ENCODE peak calls at places on chromosomes 3 and 15, in six cellular contexts. F, E, U, H, X and G are unnamed samples. For H3K4me1, the result is how much of the 10 kb centered on the place peaks cover.

GRCh38 chr3:36309092-36309491 is 71.2 kb upstream of the STAC start:
- DNase-seq in F (no peak), E (no peak), U (no peak), H (no peak), X (no peak), G (no peak)

GRCh38 chr15:81008312-81008711 is 7.6 kb downstream of the TLNRD1 start:
- DNase-seq in F (no peak), E (no peak), U (peak), H (peak), X (no peak), G (no peak)

GRCh38 chr15:92159906-92160841 is 233.5 kb upstream of the ST8SIA2 start:
- DNase-seq in F (no peak), E (no peak), U (no peak), H (no peak), X (no peak), G (no peak)

GRCh38 chr15:40959331-40960141 is 6.3 kb downstream of the CHAC1 start:
- DNase-seq in F (no peak), E (no peak), U (no peak), H (no peak), X (no peak), G (no peak)

GRCh38 chr15:31577103-31577502 is 250.5 kb downstream of the KLF13 start:
- DNase-seq in F (no peak), E (no peak), U (no peak), H (no peak), X (no peak), G (no peak)

GRCh38 chr15:31401282-31401681 is 74.6 kb downstream of the KLF13 start:
- DNase-seq in F (no peak), E (peak), U (no peak), H (no peak), X (no peak), G (no peak)

GRCh38 chr3:144055604-144056003 is 84.0 kb downstream of the DIPK2A start:
- DNase-seq in F (no peak), E (no peak), U (peak), H (no peak), X (no peak), G (no peak)

GRCh38 chr3:175518459-175518858 is 659.3 kb downstream of the NAALADL2 start:
- DNase-seq in F (no peak), E (no peak), U (no peak), H (no peak), X (no peak), G (no peak)

GRCh38 chr3:10964537-10965167 is 27.9 kb upstream of the SLC6A1 start:
- DNase-seq in F (no peak), E (no peak), U (peak), H (peak), X (no peak), G (no peak)

GRCh38 chr15:88655780-88656488 is 17.1 kb downstream of the ISG20 start:
- DNase-seq in F (no peak), E (no peak), U (no peak), H (no peak), X (no peak), G (no peak)

GRCh38 chr15:88652456-88653199 is 13.8 kb downstream of the ISG20 start:
- DNase-seq in F (no peak), E (no peak), U (no peak), H (no peak), X (no peak), G (no peak)

GRCh38 chr15:88655103-88655553 is 16.3 kb downstream of the ISG20 start:
- DNase-seq in F (no peak), E (no peak), U (no peak), H (no peak), X (no peak), G (no peak)

GRCh38 chr15:88653200-88654064 is 14.6 kb downstream of the ISG20 start:
- DNase-seq in F (no peak), E (no peak), U (no peak), H (no peak), X (no peak), G (no peak)

GRCh38 chr15:88654430-88655102 is 15.8 kb downstream of the ISG20 start:
- DNase-seq in F (no peak), E (no peak), U (no peak), H (no peak), X (no peak), G (no peak)
- H3K4me1 ChIP-seq in F (under half), E (under half), U (under half), H (under half), X (under half), G (under half)

GRCh38 chr15:90126022-90126421 is 23.8 kb upstream of the IDH2 start:
- DNase-seq in F (no peak), E (no peak), U (no peak), H (no peak), X (no peak), G (peak)

GRCh38 chr15:90130291-90130690 is 28.0 kb upstream of the IDH2 start:
- DNase-seq in F (no peak), E (no peak), U (no peak), H (no peak), X (no peak), G (no peak)

GRCh38 chr15:90131848-90132247 is 29.6 kb upstream of the IDH2 start:
- DNase-seq in F (no peak), E (no peak), U (no peak), H (no peak), X (no peak), G (no peak)

GRCh38 chr15:90124487-90124886 is 22.2 kb upstream of the IDH2 start:
- DNase-seq in F (no peak), E (no peak), U (no peak), H (peak), X (no peak), G (no peak)

DNA sequence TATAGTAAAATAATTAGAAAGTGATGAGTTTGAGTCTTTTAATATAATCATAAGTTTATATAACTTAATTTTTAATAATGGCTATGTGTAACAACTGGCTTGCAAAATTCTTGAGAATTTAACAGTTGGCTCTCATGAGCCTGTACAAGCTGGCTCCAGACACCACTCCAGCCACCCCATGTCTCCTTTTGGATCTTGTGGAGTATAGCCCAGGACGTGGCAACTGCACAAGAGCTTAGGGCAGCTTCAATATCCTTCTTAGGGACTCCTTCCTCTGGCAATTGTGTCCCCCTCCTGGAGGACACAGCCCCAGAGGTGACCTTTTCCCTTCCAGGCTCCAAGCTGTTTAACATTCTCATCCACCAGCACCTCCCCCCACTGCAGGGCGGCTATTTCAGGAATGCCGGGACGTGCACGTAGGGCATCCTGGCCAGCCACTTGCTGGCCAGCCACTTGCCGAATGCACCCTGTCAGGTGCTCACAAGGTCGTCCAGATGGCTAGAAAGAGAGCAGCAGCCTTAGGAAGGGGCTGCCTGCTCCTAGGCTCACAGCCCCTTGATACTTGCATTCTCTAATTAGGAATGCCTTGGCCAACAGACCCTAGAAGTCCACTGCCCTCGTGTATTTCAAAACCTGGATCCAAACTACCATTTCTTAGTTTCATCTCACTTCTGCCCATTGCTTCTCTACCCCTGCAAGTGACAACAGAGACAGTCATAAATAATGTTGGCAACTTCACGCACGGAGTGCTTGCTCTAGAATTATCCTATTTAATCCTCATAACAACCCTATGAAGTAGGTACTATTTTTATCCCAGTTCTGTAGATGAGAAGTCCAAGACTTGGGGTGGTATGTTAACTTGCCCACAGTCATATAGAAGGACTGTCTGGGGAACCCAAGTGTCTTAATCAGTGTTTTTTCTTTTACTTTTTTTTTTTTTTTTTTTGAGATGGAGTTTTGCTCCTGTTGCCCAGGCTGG is 24.5 kb upstream of the IDH2 start:
- DNase-seq in F (no peak), E (peak), U (no peak), H (no peak), X (peak), G (peak)
- H3K4me3 ChIP-seq in F (no peak), E (no peak), U (no peak), H (no peak), X (no peak), G (no peak)

GRCh38 chr3:42589382-42590109 is 1.1 kb upstream of the SS18L2 start:
- DNase-seq in F (no peak), E (no peak), U (no peak), H (no peak), X (no peak), G (peak)
- H3K27ac ChIP-seq in F (peak), E (peak), U (peak), H (peak), X (no peak), G (peak)

DNA sequence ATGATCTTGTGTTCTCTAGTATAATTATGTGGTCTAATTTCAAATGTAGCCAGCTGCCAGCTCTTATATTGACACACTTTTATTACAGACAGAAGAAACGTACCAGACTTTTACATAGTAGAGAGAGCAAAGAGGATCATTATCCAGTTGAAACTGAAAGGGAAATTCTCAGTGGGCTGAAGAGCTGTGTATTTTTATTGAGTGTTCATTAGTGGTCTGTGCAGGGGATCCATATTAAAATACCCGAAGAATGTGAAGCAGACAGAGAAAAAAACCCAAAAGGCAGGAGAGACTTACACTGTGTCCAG is 41.3 kb downstream of the MYRIP start:
- DNase-seq in F (no peak), E (no peak), U (no peak), H (peak), X (no peak), G (no peak)
- H3K4me1 ChIP-seq in F (under half), E (under half), U (under half), H (under half), X (under half), G (under half)

DNA sequence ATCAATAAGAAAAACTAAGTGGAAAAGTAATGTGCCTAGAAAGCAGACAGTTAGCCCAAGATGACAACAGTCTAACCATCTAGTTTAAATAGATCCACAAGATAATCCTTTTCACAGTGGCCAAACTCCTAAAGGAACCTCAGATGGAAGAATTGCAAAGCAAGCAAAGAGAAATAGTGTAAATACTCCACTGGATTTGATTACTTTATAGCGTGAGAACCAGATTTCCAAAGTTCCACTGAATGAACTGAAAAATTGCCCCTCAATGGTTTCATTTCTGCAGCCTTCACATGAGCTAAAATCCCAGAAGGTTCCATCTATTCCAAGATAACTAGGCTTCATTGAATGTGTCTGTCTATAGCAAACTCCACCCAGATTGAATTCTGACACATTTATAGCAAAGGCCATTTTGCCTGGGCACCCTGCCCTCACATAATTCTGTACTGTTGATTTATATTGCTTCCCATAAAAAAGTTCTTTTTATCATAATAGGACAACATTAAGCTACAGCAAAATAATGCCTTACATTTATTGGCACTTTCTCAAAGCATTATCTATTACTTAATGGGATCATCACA is 129.7 kb upstream of the THBS1 start:
- DNase-seq in F (no peak), E (no peak), U (no peak), H (peak), X (no peak), G (no peak)
- H3K4me3 ChIP-seq in F (no peak), E (no peak), U (no peak), H (no peak), X (no peak), G (no peak)

GRCh38 chr15:78914027-78914764 is 30.6 kb downstream of the CTSH start:
- DNase-seq in F (peak), E (no peak), U (no peak), H (peak), X (no peak), G (peak)
- H3K27ac ChIP-seq in F (peak), E (peak), U (no peak), H (no peak), X (no peak), G (peak)

DNA sequence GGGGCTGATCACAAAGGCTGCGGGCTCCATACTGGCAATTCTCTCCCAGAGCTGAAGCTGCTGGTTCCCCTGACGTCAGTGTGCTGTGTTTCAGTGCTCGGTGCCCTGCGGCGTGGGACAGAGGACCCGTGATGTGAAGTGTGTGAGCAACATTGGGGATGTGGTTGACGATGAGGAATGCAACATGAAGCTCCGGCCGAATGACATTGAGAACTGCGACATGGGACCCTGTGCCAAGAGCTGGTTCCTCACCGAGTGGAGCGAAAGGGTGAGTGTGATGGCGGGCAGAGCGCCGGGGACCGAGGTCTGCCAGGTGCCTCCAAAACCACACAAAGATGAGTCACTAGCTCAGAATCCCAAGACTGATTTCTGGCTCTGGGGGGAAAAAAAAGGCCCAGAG is 62.0 kb upstream of the NR2E3 start:
- DNase-seq in F (no peak), E (no peak), U (peak), H (no peak), X (no peak), G (no peak)
- H3K4me1 ChIP-seq in F (under half), E (under half), U (half or more), H (under half), X (under half), G (under half)